ENCODE peak calls at places on chromosomes 12 and 14, in nine cellular contexts. L is A549, M is H1, C is stomach, S is ovary, E is transverse colon, U is K562, V is tibial nerve, I is sigmoid colon. N is an unnamed sample. For H3K9me3, the result is how much of the 10 kb centered on the place peaks cover.

GRCh38 chr12:106086696-106087095 is 52.1 kb downstream of the NUAK1 start:
- DNase-seq in L (no peak), M (no peak), C (no peak), S (no peak), E (no peak), U (no peak), V (no peak), I (no peak), N (no peak)

GRCh38 chr14:75944607-75945241 is 37.1 kb downstream of the TGFB3 start:
- DNase-seq in L (no peak), M (no peak), C (no peak), S (no peak), E (no peak), U (no peak), V (no peak), I (no peak), N (no peak)

GRCh38 chr12:96907681-96908163 is 665 bp downstream of the NEDD1 start:
- DNase-seq in L (peak), M (no peak), C (no peak), S (no peak), E (peak), U (peak), V (peak), I (no peak), N (no peak)

GRCh38 chr14:77372304-77372841 is 4.5 kb downstream of the TMED8 start:
- DNase-seq in L (no peak), M (no peak), C (no peak), S (no peak), E (no peak), U (no peak), V (no peak), I (no peak), N (no peak)

GRCh38 chr14:103806805-103807204 is 40.6 kb downstream of the PPP1R13B start:
- DNase-seq in L (no peak), M (no peak), C (no peak), S (no peak), E (no peak), U (no peak), V (no peak), I (no peak), N (no peak)

GRCh38 chr12:12079291-12079690 is 8.6 kb downstream of the BCL2L14 start:
- DNase-seq in L (no peak), M (no peak), C (no peak), S (no peak), E (no peak), U (no peak), V (no peak), I (no peak), N (no peak)

GRCh38 chr14:54252072-54252730 is 144.6 kb upstream of the CDKN3 start:
- DNase-seq in L (peak), M (no peak), C (no peak), S (no peak), E (no peak), U (no peak), V (no peak), I (no peak), N (no peak)

GRCh38 chr12:12734054-12734453 is 16.9 kb downstream of the CDKN1B start:
- DNase-seq in L (no peak), M (no peak), C (no peak), S (no peak), E (no peak), U (no peak), V (no peak), I (no peak), N (no peak)

GRCh38 chr12:108104657-108105056 is 24.4 kb upstream of the WSCD2 start:
- DNase-seq in L (no peak), M (no peak), C (no peak), S (no peak), E (no peak), U (no peak), V (no peak), I (no peak), N (no peak)

GRCh38 chr12:124025661-124026060 is 52.6 kb downstream of the ZNF664 start:
- DNase-seq in L (no peak), M (no peak), C (no peak), S (no peak), E (no peak), U (no peak), V (no peak), I (no peak), N (no peak)

GRCh38 chr12:106179086-106179485 is 40.3 kb upstream of the NUAK1 start:
- DNase-seq in L (no peak), M (no peak), C (no peak), S (peak), E (no peak), U (no peak), V (peak), I (peak), N (no peak)

GRCh38 chr14:68566075-68566474 is 226.8 kb downstream of the ZFP36L1 start:
- DNase-seq in L (no peak), M (no peak), C (no peak), S (no peak), E (no peak), U (no peak), V (no peak), I (no peak), N (no peak)

GRCh38 chr14:64060199-64060545 is 207.4 kb downstream of the SYNE2 start:
- DNase-seq in L (no peak), M (no peak), C (no peak), S (no peak), E (peak), U (no peak), V (no peak), I (no peak), N (no peak)

GRCh38 chr14:22671622-22672021 is 27.5 kb upstream of the OR6J1 start:
- DNase-seq in L (no peak), M (no peak), C (no peak), S (no peak), E (no peak), U (peak), V (no peak), I (no peak), N (no peak)

GRCh38 chr12:108526482-108527234 is 11.6 kb downstream of the FICD start:
- DNase-seq in L (no peak), M (no peak), C (no peak), S (no peak), E (no peak), U (no peak), V (no peak), I (no peak), N (no peak)

GRCh38 chr14:28751467-28752058 is 15.0 kb upstream of the FOXG1 start:
- DNase-seq in L (peak), M (no peak), C (peak), S (no peak), E (no peak), U (no peak), V (no peak), I (no peak), N (no peak)

GRCh38 chr14:51651388-51652167 is at the start of gene FRMD6:
- DNase-seq in L (peak), M (peak), C (peak), S (peak), E (peak), U (peak), V (peak), I (peak), N (peak)

GRCh38 chr12:131371580-131372475 is 339.1 kb upstream of the SFSWAP start:
- DNase-seq in L (no peak), M (no peak), C (no peak), S (peak), E (no peak), U (no peak), V (no peak), I (peak), N (peak)

GRCh38 chr14:51581017-51581881 is 70.5 kb upstream of the FRMD6 start:
- DNase-seq in L (peak), M (no peak), C (no peak), S (no peak), E (no peak), U (no peak), V (no peak), I (no peak), N (no peak)

GRCh38 chr12:65152012-65152411 is 17.4 kb upstream of the LEMD3 start:
- DNase-seq in L (no peak), M (no peak), C (no peak), S (no peak), E (no peak), U (no peak), V (no peak), I (no peak), N (no peak)

GRCh38 chr12:124762791-124763593 is 100.7 kb downstream of the SCARB1 start:
- DNase-seq in L (no peak), M (no peak), C (no peak), S (no peak), E (no peak), U (no peak), V (peak), I (no peak), N (no peak)

GRCh38 chr14:67934087-67934486 is 114.5 kb downstream of the RAD51B start:
- DNase-seq in L (peak), M (peak), C (no peak), S (peak), E (peak), U (peak), V (peak), I (no peak), N (no peak)

GRCh38 chr12:80218925-80219714 is 119.8 kb downstream of the OTOGL start:
- DNase-seq in L (no peak), M (no peak), C (no peak), S (no peak), E (no peak), U (no peak), V (no peak), I (no peak), N (no peak)

GRCh38 chr12:99658950-99659349 is 11.4 kb downstream of the GARIN6 start:
- DNase-seq in L (peak), M (no peak), C (no peak), S (no peak), E (no peak), U (no peak), V (no peak), I (no peak), N (no peak)

GRCh38 chr14:105271224-105271890 is 23.0 kb downstream of the BTBD6 start:
- DNase-seq in L (no peak), M (no peak), C (no peak), S (no peak), E (no peak), U (no peak), V (no peak), I (no peak), N (no peak)

GRCh38 chr12:570949-571794 is 92.1 kb downstream of the NINJ2 start:
- DNase-seq in L (peak), M (no peak), C (peak), S (peak), E (peak), U (peak), V (peak), I (peak), N (peak)

GRCh38 chr12:107761502-107761904 is 566 bp upstream of the PRDM4 start:
- DNase-seq in L (no peak), M (no peak), C (no peak), S (no peak), E (no peak), U (no peak), V (no peak), I (no peak), N (no peak)

GRCh38 chr12:52280796-52281560 is 6.5 kb downstream of the KRT86 start:
- DNase-seq in L (peak), M (no peak), C (peak), S (no peak), E (peak), U (no peak), V (peak), I (peak), N (peak)

GRCh38 chr12:31815096-31815495 is 86.3 kb upstream of the AMN1 start:
- DNase-seq in L (no peak), M (no peak), C (no peak), S (no peak), E (no peak), U (no peak), V (no peak), I (no peak), N (no peak)

GRCh38 chr12:132445884-132446471 is 44.0 kb upstream of the FBRSL1 start:
- DNase-seq in L (peak), M (peak), C (peak), S (no peak), E (peak), U (peak), V (no peak), I (no peak), N (no peak)
- TF ChIP-seq EP300 in L (no peak), M (peak), C (no peak), S (no peak), E (no peak), U (peak), V (no peak), I (no peak), N (no peak)

GRCh38 chr12:76530531-76530930 is 29.0 kb downstream of the OSBPL8 start:
- DNase-seq in L (no peak), M (no peak), C (no peak), S (no peak), E (no peak), U (no peak), V (no peak), I (no peak), N (no peak)
- H3K9me3 ChIP-seq in L (under half), M (under half), C (under half), S (under half), E (under half), U (under half), V (under half), I (under half), N (under half)

DNA sequence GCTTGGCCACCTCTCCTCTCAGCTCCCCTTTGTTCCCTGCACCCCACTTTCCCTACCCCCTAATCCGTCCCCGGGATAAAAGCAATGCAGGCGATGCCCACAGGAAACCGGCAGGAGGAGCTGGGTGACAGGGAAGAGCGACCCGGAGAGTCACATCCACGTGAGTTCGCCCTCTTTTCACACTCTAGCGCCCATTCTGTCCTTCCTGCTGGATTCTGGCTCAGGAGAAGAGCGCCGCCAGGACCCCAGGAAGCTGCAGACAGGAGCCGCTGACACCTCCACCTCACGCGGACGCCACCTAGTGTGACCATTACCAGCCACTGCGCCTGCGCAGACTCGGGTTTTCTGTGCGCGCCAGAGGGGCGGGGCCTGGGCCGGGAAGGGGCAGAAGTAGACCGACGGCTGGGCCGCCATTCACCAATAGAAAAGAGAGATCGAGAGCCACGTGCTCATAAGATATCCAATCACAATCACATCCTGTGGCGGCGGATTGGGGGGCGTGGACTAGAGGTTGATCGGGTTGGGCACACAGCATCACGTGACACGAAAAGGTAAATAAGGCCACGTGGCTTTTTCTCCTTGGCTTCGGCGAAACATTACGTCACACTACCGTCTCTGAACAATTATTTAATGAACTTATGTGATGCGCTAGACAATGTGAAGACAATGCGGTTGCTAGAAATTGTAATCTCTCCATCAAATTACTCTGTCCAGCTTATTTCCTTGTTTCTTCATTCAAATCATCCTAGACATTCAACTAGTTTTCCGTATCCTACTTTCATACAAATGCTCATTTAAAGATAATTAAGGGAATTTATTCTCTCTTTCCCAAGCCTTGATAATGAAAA is 10.1 kb downstream of the PLA2G1B start:
- DNase-seq in L (peak), M (peak), C (peak), S (peak), E (peak), U (peak), V (peak), I (peak), N (peak)
- TF ChIP-seq POLR2A in L (peak), M (peak), C (no peak), S (peak), E (peak), U (peak), V (peak), I (peak), N (peak)

GRCh38 chr14:71411766-71412165 is 504.5 kb downstream of the PCNX1 start:
- DNase-seq in L (no peak), M (no peak), C (no peak), S (no peak), E (no peak), U (no peak), V (no peak), I (no peak), N (no peak)
- TF ChIP-seq EP300 in L (no peak), M (no peak), C (no peak), S (no peak), E (no peak), U (no peak), V (no peak), I (no peak), N (no peak)

DNA sequence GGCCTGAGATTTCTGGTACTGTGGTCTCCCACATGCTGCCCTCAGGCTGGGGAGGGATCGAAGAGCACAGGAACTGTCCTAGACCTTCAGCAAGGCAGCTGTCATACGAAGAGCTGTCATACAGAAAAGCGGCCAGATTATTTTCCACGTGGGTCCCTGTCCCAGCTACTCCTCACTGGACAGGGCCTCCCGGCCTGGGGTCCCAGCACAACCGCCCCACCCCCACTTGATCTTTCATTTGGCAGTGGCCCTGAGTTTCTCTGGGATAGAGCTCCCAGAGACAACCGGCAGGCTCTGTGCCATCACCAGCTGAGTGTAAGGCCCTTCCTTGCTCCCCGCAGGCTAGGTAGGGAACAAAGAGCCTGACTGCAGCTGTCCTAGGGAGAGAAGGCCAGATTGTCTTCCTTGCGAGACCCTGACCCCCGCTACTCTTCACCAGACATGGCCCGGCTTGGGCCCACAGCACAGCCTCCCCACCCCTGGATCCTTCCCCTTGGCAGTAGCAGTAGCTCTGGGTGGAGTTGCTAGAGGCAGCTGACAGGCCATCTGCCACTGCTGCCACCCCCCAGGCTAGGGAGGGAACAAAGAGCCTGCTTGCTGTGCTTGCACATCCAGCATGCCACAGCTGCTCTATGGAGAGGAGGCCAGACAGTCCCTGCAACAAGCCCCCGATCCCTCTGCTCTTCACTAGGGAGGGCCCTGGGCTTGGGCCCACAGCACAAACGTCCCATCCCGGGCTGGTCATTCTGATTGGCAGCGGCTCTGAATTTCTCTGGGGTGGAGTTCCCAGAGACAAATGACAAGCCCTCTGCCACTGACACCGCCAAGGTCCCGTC is 3.1 kb upstream of the OR4N2 start:
- DNase-seq in L (no peak), M (no peak), C (no peak), S (no peak), E (no peak), U (no peak), V (no peak), I (no peak), N (no peak)
- H3K9me3 ChIP-seq in L (under half), M (under half), C (under half), S (under half), E (under half), U (under half), V (under half), I (under half), N (under half)

DNA sequence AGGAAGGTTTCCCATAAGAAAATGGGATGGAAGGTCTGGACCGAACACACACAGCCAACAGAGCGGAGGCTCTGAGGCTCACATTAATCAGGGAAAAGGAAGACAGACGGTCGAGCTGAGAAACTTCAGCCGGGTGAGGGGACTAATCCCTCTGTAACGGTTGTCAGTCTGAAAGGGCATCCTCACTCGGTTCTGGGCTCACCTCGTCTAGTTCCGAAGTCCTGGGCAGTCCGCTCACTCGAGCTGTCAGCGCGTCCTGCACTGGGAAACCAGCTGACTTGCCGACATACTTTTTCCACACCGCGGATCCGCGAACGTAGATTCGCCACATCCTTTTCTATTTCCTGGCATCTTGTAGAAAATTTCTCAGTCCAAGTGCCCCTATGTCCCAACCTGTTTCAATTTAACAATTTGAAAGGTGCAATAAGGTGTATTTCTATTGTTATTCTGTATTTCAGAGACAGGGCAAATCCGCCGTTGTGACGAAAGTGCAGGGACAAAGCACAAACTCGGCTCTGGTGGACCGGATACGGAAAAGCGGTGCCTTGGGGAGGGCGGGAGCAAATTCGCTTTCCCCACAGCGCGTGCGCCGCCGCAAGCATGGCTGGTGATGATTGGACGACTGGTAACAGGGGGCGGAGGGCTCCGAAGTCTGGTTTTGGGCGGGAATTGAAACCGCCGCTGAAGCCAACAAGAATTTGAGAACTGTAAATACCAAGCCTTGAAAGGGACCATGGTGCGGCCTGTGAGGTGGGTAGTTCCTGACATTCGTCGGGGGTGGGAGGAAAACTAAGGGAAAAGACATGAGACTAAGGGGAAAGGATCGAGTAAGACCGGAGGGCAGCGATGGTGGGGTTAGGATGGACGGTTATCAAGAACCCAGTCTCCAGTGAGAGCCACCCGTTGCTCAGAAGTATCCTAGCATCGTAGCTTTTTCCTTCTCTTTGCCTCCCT is at the start of gene RAD51AP1:
- DNase-seq in L (peak), M (peak), C (peak), S (peak), E (peak), U (peak), V (peak), I (peak), N (peak)
- TF ChIP-seq POLR2A in L (peak), M (peak), C (no peak), S (no peak), E (peak), U (peak), V (peak), I (no peak), N (no peak)

GRCh38 chr12:101173197-101173749 is 36.8 kb downstream of the SLC5A8 start:
- DNase-seq in L (no peak), M (no peak), C (no peak), S (no peak), E (no peak), U (no peak), V (no peak), I (no peak), N (no peak)
- TF ChIP-seq EP300 in L (no peak), M (no peak), C (no peak), S (no peak), E (no peak), U (no peak), V (no peak), I (no peak), N (no peak)

N was measured in suprapubic skin.